ENCODE peak calls at places on chromosomes 3 and 15, in seven cellular contexts. C is transverse colon, V is astrocyte of the spinal cord, F is GM23338, U is kidney epithelial cell, G is GM06990, I is mammary epithelial cell. P is an unnamed sample.

GRCh38 chr3:13998831-13999230 is 119.0 kb upstream of the WNT7A start:
- DNase-seq in C (no peak), V (no peak), F (no peak), U (no peak), G (no peak), I (no peak), P (no peak)

GRCh38 chr3:158539414-158540014 is 31.5 kb upstream of the MLF1 start:
- DNase-seq in C (peak; percentile 24), V (peak; percentile 72), F (peak; percentile 82), U (peak; percentile 4), G (peak; percentile 10), I (peak; percentile 12), P (peak; percentile 36)

GRCh38 chr3:57958642-57959406 is 49.4 kb upstream of the FLNB start:
- DNase-seq in C (peak; percentile 64), V (no peak), F (no peak), U (no peak), G (peak; percentile 44), I (no peak), P (no peak)

GRCh38 chr15:96054029-96054428 is 276.5 kb upstream of the NR2F2 start:
- DNase-seq in C (no peak), V (no peak), F (peak; percentile 24), U (no peak), G (no peak), I (no peak), P (no peak)

GRCh38 chr3:84891851-84892250 is 66.9 kb upstream of the CADM2 start:
- DNase-seq in C (no peak), V (no peak), F (no peak), U (no peak), G (no peak), I (no peak), P (no peak)

GRCh38 chr15:28080386-28080785 is 18.7 kb downstream of the OCA2 start:
- DNase-seq in C (no peak), V (no peak), F (peak; percentile 53), U (no peak), G (no peak), I (no peak), P (no peak)

GRCh38 chr3:153160451-153161137 is 1.4 kb upstream of the RAP2B start:
- DNase-seq in C (peak; percentile 86), V (peak; percentile 94), F (peak; percentile 87), U (peak; percentile 76), G (peak; percentile 86), I (peak; percentile 100), P (peak; percentile 65)

GRCh38 chr3:175246234-175246633 is 387.1 kb downstream of the NAALADL2 start:
- DNase-seq in C (no peak), V (no peak), F (no peak), U (no peak), G (no peak), I (no peak), P (no peak)

GRCh38 chr15:82964890-82965289 is 12.4 kb upstream of the HOMER2 start:
- DNase-seq in C (no peak), V (no peak), F (no peak), U (no peak), G (no peak), I (no peak), P (no peak)

GRCh38 chr3:170327040-170327808 is 30.3 kb upstream of the SKIL start:
- DNase-seq in C (no peak), V (no peak), F (no peak), U (no peak), G (no peak), I (no peak), P (no peak)

GRCh38 chr15:92809880-92810361 is 90.2 kb upstream of the CHD2 start:
- DNase-seq in C (peak; percentile 68), V (peak; percentile 63), F (no peak), U (no peak), G (peak; percentile 46), I (peak; percentile 52), P (no peak)

GRCh38 chr3:133237380-133237779 is 162.5 kb upstream of the BFSP2 start:
- DNase-seq in C (no peak), V (peak; percentile 9), F (no peak), U (no peak), G (no peak), I (no peak), P (no peak)

GRCh38 chr3:172103724-172104123 is 64.3 kb downstream of the FNDC3B start:
- DNase-seq in C (no peak), V (peak; percentile 84), F (no peak), U (peak; percentile 93), G (no peak), I (peak; percentile 82), P (no peak)

GRCh38 chr15:62940755-62941361 is 101.7 kb upstream of the TPM1 start:
- DNase-seq in C (peak; percentile 51), V (peak; percentile 97), F (no peak), U (peak; percentile 86), G (no peak), I (peak; percentile 95), P (peak; percentile 89)

GRCh38 chr3:99429501-99429900 is 208.9 kb upstream of the COL8A1 start:
- DNase-seq in C (no peak), V (no peak), F (no peak), U (peak; percentile 1), G (no peak), I (no peak), P (peak; percentile 22)

GRCh38 chr3:54949491-54950044 is 21.7 kb upstream of the LRTM1 start:
- DNase-seq in C (no peak), V (no peak), F (no peak), U (no peak), G (no peak), I (no peak), P (no peak)

GRCh38 chr3:54954019-54954418 is 26.2 kb upstream of the LRTM1 start:
- DNase-seq in C (no peak), V (peak; percentile 84), F (peak; percentile 38), U (peak; percentile 65), G (no peak), I (peak; percentile 12), P (peak; percentile 65)

GRCh38 chr3:54954516-54954915 is 26.7 kb upstream of the LRTM1 start:
- DNase-seq in C (no peak), V (no peak), F (peak; percentile 63), U (no peak), G (no peak), I (no peak), P (no peak)

GRCh38 chr3:54950391-54951003 is 22.6 kb upstream of the LRTM1 start:
- DNase-seq in C (no peak), V (no peak), F (no peak), U (no peak), G (no peak), I (no peak), P (no peak)

DNA sequence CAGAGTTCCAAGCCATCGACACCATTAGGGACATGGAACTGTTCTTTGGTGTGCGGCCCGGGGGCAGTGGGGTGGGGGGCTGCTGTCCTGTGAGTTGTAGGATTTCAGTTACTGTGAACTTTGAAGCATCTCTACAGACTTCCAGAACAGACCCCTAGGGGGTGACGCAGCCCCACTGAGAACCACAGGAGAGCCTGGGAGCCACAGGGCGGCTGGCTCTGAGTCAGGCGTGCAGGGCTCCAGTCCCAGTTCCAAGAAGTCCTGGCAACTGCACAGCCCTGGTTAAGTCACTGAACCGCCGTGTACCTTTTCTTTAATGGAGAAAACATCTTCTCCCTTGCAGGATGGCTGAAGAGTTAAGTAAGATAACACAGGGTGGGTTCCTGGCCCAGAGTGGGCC is 23.5 kb upstream of the LRTM1 start:
- DNase-seq in C (peak; percentile 51), V (peak; percentile 95), F (peak; percentile 77), U (peak; percentile 39), G (no peak), I (peak; percentile 17), P (peak; percentile 63)
- TF ChIP-seq CTCF in C (peak; percentile 53), V (peak; percentile 77), F (peak; percentile 80), U (peak; percentile 89), G (peak; percentile 39), I (peak; percentile 43), P (peak; percentile 86)

GRCh38 chr15:91530951-91531582 is 322.4 kb upstream of the SLCO3A1 start:
- DNase-seq in C (no peak), V (no peak), F (no peak), U (no peak), G (no peak), I (no peak), P (no peak)

GRCh38 chr15:91530279-91530678 is 323.2 kb upstream of the SLCO3A1 start:
- DNase-seq in C (no peak), V (no peak), F (no peak), U (no peak), G (no peak), I (no peak), P (no peak)

GRCh38 chr15:91529534-91529933 is 324.0 kb upstream of the SLCO3A1 start:
- DNase-seq in C (no peak), V (no peak), F (no peak), U (no peak), G (no peak), I (no peak), P (no peak)

GRCh38 chr15:91525746-91526145 is 327.8 kb upstream of the SLCO3A1 start:
- DNase-seq in C (no peak), V (no peak), F (no peak), U (no peak), G (no peak), I (no peak), P (no peak)

GRCh38 chr15:91528811-91529210 is 324.7 kb upstream of the SLCO3A1 start:
- DNase-seq in C (no peak), V (no peak), F (no peak), U (no peak), G (no peak), I (no peak), P (no peak)
- H3K4me3 ChIP-seq in C (no peak overlapping the region), V (no peak overlapping the region), F (no peak overlapping the region), U (no peak overlapping the region), G (no peak overlapping the region), I (no peak overlapping the region), P (no peak overlapping the region)

DNA sequence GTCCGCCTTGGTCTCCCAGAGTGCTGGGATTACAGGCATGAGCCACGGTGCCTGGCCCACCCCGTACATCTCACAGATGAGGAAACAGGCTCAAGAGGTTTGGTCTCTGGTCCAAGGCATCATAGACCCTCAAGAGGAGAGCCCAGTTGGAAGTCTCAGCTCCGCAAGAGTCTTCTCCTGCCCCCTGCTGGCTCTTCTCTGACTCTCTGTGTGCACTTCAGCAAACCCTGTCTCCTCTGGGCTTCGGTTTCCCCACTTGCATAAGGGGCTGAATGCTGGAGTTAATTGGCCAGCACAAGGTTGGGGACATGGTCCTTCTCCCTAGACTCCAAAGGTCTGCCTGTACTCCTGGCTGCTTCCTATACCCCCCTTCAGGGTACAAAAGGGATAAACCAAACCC is 3.9 kb downstream of the MST1R start:
- DNase-seq in C (no peak), V (no peak), F (peak; percentile 89), U (no peak), G (no peak), I (no peak), P (no peak)
- TF ChIP-seq CTCF in C (no peak), V (peak; percentile 47), F (peak; percentile 87), U (no peak), G (peak; percentile 45), I (peak; percentile 24), P (peak; percentile 44)

GRCh38 chr3:186340211-186340610 is 21.8 kb downstream of the DGKG start:
- DNase-seq in C (no peak), V (no peak), F (no peak), U (no peak), G (no peak), I (peak; percentile 34), P (no peak)

GRCh38 chr3:186339180-186339912 is 22.7 kb downstream of the DGKG start:
- DNase-seq in C (no peak), V (no peak), F (no peak), U (no peak), G (peak; percentile 39), I (no peak), P (no peak)

GRCh38 chr3:186342197-186342596 is 19.8 kb downstream of the DGKG start:
- DNase-seq in C (no peak), V (no peak), F (no peak), U (no peak), G (peak; percentile 36), I (no peak), P (no peak)
- H3K4me3 ChIP-seq in C (no peak overlapping the region), V (no peak overlapping the region), F (no peak overlapping the region), U (no peak overlapping the region), G (no peak overlapping the region), I (no peak overlapping the region), P (no peak overlapping the region)

P was measured in HFF-Myc.